ENCODE peak calls at places on chromosomes 2 and 18, in eight cellular contexts. T is CD4-positive, alpha-beta T cell; F is astrocyte of the spinal cord; M is endothelial cell; O is cardiac fibroblast; I is HCT116; H is fibroblast of mammary gland; G is AG10803. R is an unnamed sample.

GRCh38 chr2:85154048-85154753 is 21.0 kb downstream of the TCF7L1 start:
- DNase-seq in T (no peak), F (peak; percentile 54), M (no peak), O (peak; percentile 74), I (no peak), H (no peak), G (no peak), R (no peak)

GRCh38 chr2:106582431-106583143 is 95.4 kb downstream of the CD8B2 start:
- DNase-seq in T (peak; percentile 39), F (peak; percentile 78), M (peak; percentile 78), O (peak; percentile 89), I (peak; percentile 66), H (peak; percentile 82), G (peak; percentile 78), R (peak; percentile 50)

GRCh38 chr2:18833941-18834340 is 244.6 kb upstream of the NT5C1B start:
- DNase-seq in T (no peak), F (no peak), M (no peak), O (no peak), I (no peak), H (no peak), G (no peak), R (no peak)

GRCh38 chr2:8119782-8120551 is 561.9 kb upstream of the ID2 start:
- DNase-seq in T (no peak), F (peak; percentile 55), M (no peak), O (peak; percentile 64), I (no peak), H (peak; percentile 75), G (peak; percentile 73), R (no peak)

GRCh38 chr2:101827246-101827645 is 129.7 kb downstream of the MAP4K4 start:
- DNase-seq in T (no peak), F (peak; percentile 88), M (no peak), O (peak; percentile 84), I (no peak), H (peak; percentile 84), G (peak; percentile 76), R (no peak)

GRCh38 chr2:48747319-48747718 is 8.2 kb downstream of the LHCGR start:
- DNase-seq in T (no peak), F (no peak), M (no peak), O (no peak), I (no peak), H (no peak), G (no peak), R (no peak)

GRCh38 chr18:79916546-79917350 is 34.7 kb downstream of the SLC66A2 start:
- DNase-seq in T (no peak), F (no peak), M (no peak), O (no peak), I (no peak), H (no peak), G (no peak), R (no peak)

GRCh38 chr2:32192418-32192817 is 26.8 kb downstream of the SLC30A6 start:
- DNase-seq in T (no peak), F (no peak), M (no peak), O (no peak), I (no peak), H (no peak), G (no peak), R (no peak)

GRCh38 chr2:241304039-241304670 is 11.3 kb downstream of the HDLBP start:
- DNase-seq in T (no peak), F (no peak), M (no peak), O (no peak), I (no peak), H (no peak), G (no peak), R (no peak)

GRCh38 chr2:85799215-85799956 is 45.6 kb downstream of the ATOH8 start:
- DNase-seq in T (no peak), F (no peak), M (no peak), O (no peak), I (peak; percentile 19), H (no peak), G (no peak), R (no peak)

GRCh38 chr2:172299741-172300140 is 127.6 kb upstream of the ITGA6 start:
- DNase-seq in T (no peak), F (no peak), M (no peak), O (peak; percentile 58), I (no peak), H (peak; percentile 89), G (peak; percentile 52), R (no peak)

GRCh38 chr2:105800036-105800755 is 55.5 kb downstream of the NCK2 start:
- DNase-seq in T (no peak), F (no peak), M (no peak), O (peak; percentile 75), I (no peak), H (peak; percentile 66), G (peak; percentile 69), R (no peak)

GRCh38 chr2:218679119-218679518 is 7.2 kb downstream of the STK36 start:
- DNase-seq in T (no peak), F (no peak), M (no peak), O (no peak), I (no peak), H (peak; percentile 48), G (no peak), R (no peak)

GRCh38 chr2:182426082-182426914 is 538 bp downstream of the PDE1A start:
- DNase-seq in T (no peak), F (no peak), M (no peak), O (peak; percentile 72), I (no peak), H (peak; percentile 26), G (no peak), R (no peak)

GRCh38 chr2:109690822-109691541 is 76.8 kb downstream of the SOWAHC start:
- DNase-seq in T (no peak), F (no peak), M (no peak), O (no peak), I (no peak), H (no peak), G (no peak), R (no peak)

GRCh38 chr2:224847961-224848850 is 132.0 kb upstream of the CCDC195 start:
- DNase-seq in T (no peak), F (peak; percentile 78), M (no peak), O (peak; percentile 96), I (peak; percentile 60), H (peak; percentile 92), G (peak; percentile 90), R (no peak)

GRCh38 chr2:15643209-15643500 is 51.5 kb downstream of the DDX1 start:
- DNase-seq in T (no peak), F (no peak), M (no peak), O (no peak), I (no peak), H (no peak), G (no peak), R (no peak)

DNA sequence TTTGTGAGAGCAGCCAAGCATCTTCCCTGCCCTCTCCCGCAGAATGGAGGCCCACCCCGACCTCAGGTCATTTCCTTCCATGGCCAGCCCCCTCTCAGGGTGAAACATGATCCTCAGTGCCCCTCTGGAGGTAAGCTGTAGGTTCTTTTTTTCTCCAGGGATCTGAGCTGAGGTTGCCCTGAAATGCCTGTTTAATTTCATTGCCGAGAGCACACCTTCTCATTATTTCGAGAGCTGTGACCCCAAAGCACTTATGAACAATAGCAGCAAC is 122.6 kb upstream of the LGALSL start:
- DNase-seq in T (no peak), F (no peak), M (no peak), O (no peak), I (no peak), H (no peak), G (no peak), R (no peak)
- TF ChIP-seq CTCF in T (no peak), F (no peak), M (no peak), O (no peak), I (no peak), H (no peak), G (no peak), R (no peak)

GRCh38 chr18:12397793-12398192 is 9.9 kb upstream of the PRELID3A start:
- DNase-seq in T (no peak), F (no peak), M (no peak), O (no peak), I (no peak), H (no peak), G (no peak), R (no peak)
- TF ChIP-seq CTCF in T (no peak), F (no peak), M (no peak), O (no peak), I (no peak), H (no peak), G (no peak), R (no peak)

GRCh38 chr2:29011650-29012060 is 30.6 kb downstream of the TOGARAM2 start:
- DNase-seq in T (peak; percentile 72), F (peak; percentile 31), M (no peak), O (no peak), I (no peak), H (no peak), G (no peak), R (no peak)

GRCh38 chr2:29014811-29015414 is 33.8 kb downstream of the TOGARAM2 start:
- DNase-seq in T (peak; percentile 62), F (peak; percentile 85), M (no peak), O (peak; percentile 54), I (no peak), H (peak; percentile 46), G (no peak), R (no peak)

GRCh38 chr2:29014331-29014730 is 33.2 kb downstream of the TOGARAM2 start:
- DNase-seq in T (no peak), F (no peak), M (no peak), O (no peak), I (no peak), H (no peak), G (no peak), R (no peak)

GRCh38 chr2:29012211-29012681 is 31.1 kb downstream of the TOGARAM2 start:
- DNase-seq in T (no peak), F (peak; percentile 15), M (no peak), O (peak; percentile 79), I (no peak), H (no peak), G (peak; percentile 38), R (peak; percentile 3)

GRCh38 chr2:29013046-29013780 is 32.1 kb downstream of the TOGARAM2 start:
- DNase-seq in T (no peak), F (peak; percentile 32), M (no peak), O (no peak), I (no peak), H (no peak), G (no peak), R (no peak)
- TF ChIP-seq CTCF in T (no peak), F (no peak), M (no peak), O (no peak), I (no peak), H (no peak), G (no peak), R (no peak)

GRCh38 chr2:220465700-220466099 is 838.3 kb downstream of the SLC4A3 start:
- DNase-seq in T (no peak), F (no peak), M (no peak), O (peak; percentile 9), I (no peak), H (peak; percentile 16), G (no peak), R (no peak)

GRCh38 chr2:220463876-220464275 is 836.4 kb downstream of the SLC4A3 start:
- DNase-seq in T (no peak), F (no peak), M (no peak), O (no peak), I (no peak), H (no peak), G (no peak), R (no peak)

GRCh38 chr2:220455389-220455788 is 828.0 kb downstream of the SLC4A3 start:
- DNase-seq in T (no peak), F (no peak), M (no peak), O (no peak), I (no peak), H (no peak), G (peak; percentile 46), R (no peak)

GRCh38 chr2:220458051-220458450 is 830.6 kb downstream of the SLC4A3 start:
- DNase-seq in T (no peak), F (no peak), M (no peak), O (no peak), I (no peak), H (no peak), G (no peak), R (no peak)

GRCh38 chr2:220460257-220460985 is 833.0 kb downstream of the SLC4A3 start:
- DNase-seq in T (no peak), F (no peak), M (no peak), O (no peak), I (peak; percentile 6), H (peak; percentile 18), G (no peak), R (peak; percentile 1)
- TF ChIP-seq CTCF in T (no peak), F (peak; percentile 32), M (no peak), O (peak; percentile 29), I (peak; percentile 5), H (peak; percentile 41), G (peak; percentile 23), R (peak; percentile 52)

R was measured in OCI-LY7.